ENCODE peak calls at places on chromosomes 1 and 21, in six cellular contexts. K is CD8-positive, alpha-beta T cell; X is activated gamma-delta T cell treated with anti-CD3 and anti-CD28 coated beads, Interleukin-2, amount 50 U/mL, for 16 hours; T is MM.1S; B is tibial artery; P is GM10248. M is an unnamed sample.

GRCh38 chr1:20442920-20443625 is 42.9 kb downstream of the CAMK2N1 start:
- DNase-seq in T (no peak), K (no peak), B (no peak), P (no peak), X (no peak), M (no peak)

GRCh38 chr1:168635129-168635528 is 58.7 kb downstream of the XCL1 start:
- DNase-seq in T (no peak), K (no peak), X (no peak), B (no peak), P (no peak), M (no peak)

GRCh38 chr21:42430570-42430969 is 26.9 kb downstream of the UBASH3A start:
- DNase-seq in B (no peak), X (no peak), T (no peak), P (no peak), K (no peak), M (no peak)

GRCh38 chr21:41161428-41161827 is 6.5 kb upstream of the BACE2 start:
- DNase-seq in T (no peak), K (no peak), X (no peak), P (no peak), B (no peak), M (no peak)

GRCh38 chr21:35927262-35927661 is 133.1 kb downstream of the SETD4 start:
- DNase-seq in X (no peak), B (no peak), P (no peak), T (no peak), K (no peak), M (no peak)

GRCh38 chr1:68954841-68955240 is 458.0 kb upstream of the DEPDC1 start:
- DNase-seq in X (no peak), B (no peak), P (no peak), K (no peak), T (no peak), M (no peak)

GRCh38 chr1:31642897-31643296 is 1.8 kb downstream of the PEF1 start:
- DNase-seq in T (no peak), P (no peak), B (no peak), K (no peak), X (no peak), M (no peak)

GRCh38 chr1:2236695-2237677 is 8.9 kb downstream of the SKI start:
- DNase-seq in B (no peak), T (no peak), K (no peak), X (no peak), P (no peak), M (peak; percentile 59)

GRCh38 chr21:15062566-15062965 is 2.2 kb downstream of the NRIP1 start:
- DNase-seq in T (peak; percentile 23), X (no peak), K (no peak), B (no peak), P (peak; percentile 10), M (no peak)

GRCh38 chr1:87712261-87712674 is 383.6 kb downstream of the LMO4 start:
- DNase-seq in T (no peak), K (no peak), X (no peak), B (no peak), P (no peak), M (no peak)

M was measured in T follicular helper cell.